ENCODE peak calls at places on chromosomes 7 and 10, in seven cellular contexts. Z is NCI-H1694 treated with DMSO at 0.1 percent for 48 hours; D is prostate gland; L is GM12891; O is HuH-7.5; Q is effector memory CD4-positive, alpha-beta T cell; N is foreskin keratinocyte. I is an unnamed sample.

GRCh38 chr7:2715341-2716231 is 27.6 kb downstream of the AMZ1 start:
- DNase-seq in O (no peak), D (no peak), Z (no peak), Q (no peak), N (no peak), L (no peak), I (no peak)

GRCh38 chr7:2165610-2166594 is 66.8 kb downstream of the MAD1L1 start:
- DNase-seq in O (no peak), N (no peak), Q (no peak), Z (no peak), L (peak), D (no peak), I (no peak)

GRCh38 chr10:4639960-4640359 is 186.0 kb upstream of the AKR1E2 start:
- DNase-seq in N (no peak), O (no peak), Z (no peak), Q (no peak), D (peak), L (no peak), I (no peak)

GRCh38 chr7:129436335-129436923 is 2.2 kb downstream of the STRIP2 start:
- DNase-seq in Z (no peak), O (no peak), N (no peak), L (no peak), D (no peak), Q (no peak), I (peak)

GRCh38 chr10:49359349-49360231 is 36.3 kb downstream of the DRGX start:
- DNase-seq in O (no peak), Z (no peak), Q (no peak), L (no peak), N (peak), D (no peak), I (no peak)

GRCh38 chr10:110843796-110844616 is 27.7 kb upstream of the PDCD4 start:
- DNase-seq in D (no peak), N (no peak), Z (peak), L (no peak), Q (no peak), O (peak), I (peak)

GRCh38 chr7:70589010-70589409 is 542.9 kb upstream of the GALNT17 start:
- DNase-seq in N (no peak), L (no peak), D (no peak), O (no peak), Q (no peak), Z (no peak), I (no peak)

GRCh38 chr10:33239257-33239656 is 95.2 kb downstream of the NRP1 start:
- DNase-seq in Z (no peak), L (no peak), Q (no peak), D (no peak), N (no peak), O (no peak), I (no peak)

GRCh38 chr7:157412021-157412443 is 75.2 kb downstream of the DNAJB6 start:
- DNase-seq in D (no peak), N (peak), Q (peak), Z (no peak), O (no peak), L (no peak), I (no peak)

GRCh38 chr10:80599424-80599847 is 61.7 kb downstream of the SH2D4B start:
- DNase-seq in L (peak), N (peak), O (no peak), Z (peak), Q (no peak), D (no peak), I (peak)

GRCh38 chr10:75403144-75404022 is 1.8 kb upstream of the ZNF503 start:
- DNase-seq in L (no peak), Q (no peak), N (peak), O (peak), D (peak), Z (peak), I (no peak)

I was measured in cerebellar cortex.